ENCODE peak calls at places on chromosomes 6 and 20, in nine cellular contexts. One of them, this sample, is unnamed. For H3K36me3, the result is how much of the 10 kb centered on the place peaks cover.

GRCh38 chr20:51412333-51412761 is 130.2 kb downstream of the NFATC2 start:
- DNase-seq in upper lobe of left lung: no peak
- DNase-seq in transverse colon: no peak
- DNase-seq in lung: no peak
- DNase-seq in GM23248: peak
- DNase-seq in mammary epithelial cell: peak
- DNase-seq in small intestine: no peak
- DNase-seq in adrenal gland: no peak
- DNase-seq in heart right ventricle: peak
- DNase-seq in this sample: no peak

GRCh38 chr6:10595731-10596664 is 74.8 kb downstream of the GCNT2 start:
- DNase-seq in upper lobe of left lung: no peak
- DNase-seq in transverse colon: no peak
- DNase-seq in lung: no peak
- DNase-seq in GM23248: no peak
- DNase-seq in mammary epithelial cell: no peak
- DNase-seq in small intestine: no peak
- DNase-seq in adrenal gland: no peak
- DNase-seq in heart right ventricle: no peak
- DNase-seq in this sample: peak

GRCh38 chr6:31158863-31159855 is 770 bp downstream of the TCF19 start:
- DNase-seq in upper lobe of left lung: no peak
- DNase-seq in transverse colon: no peak
- DNase-seq in lung: no peak
- DNase-seq in GM23248: peak
- DNase-seq in mammary epithelial cell: peak
- DNase-seq in small intestine: no peak
- DNase-seq in adrenal gland: no peak
- DNase-seq in heart right ventricle: no peak
- DNase-seq in this sample: peak

GRCh38 chr6:40585661-40586269 is 1.4 kb downstream of the LRFN2 start:
- DNase-seq in upper lobe of left lung: no peak
- DNase-seq in transverse colon: no peak
- DNase-seq in lung: no peak
- DNase-seq in GM23248: no peak
- DNase-seq in mammary epithelial cell: no peak
- DNase-seq in small intestine: no peak
- DNase-seq in adrenal gland: no peak
- DNase-seq in heart right ventricle: no peak
- DNase-seq in this sample: no peak

GRCh38 chr6:16334671-16335070 is 96.3 kb downstream of the GMPR start:
- DNase-seq in upper lobe of left lung: peak
- DNase-seq in transverse colon: peak
- DNase-seq in lung: peak
- DNase-seq in GM23248: peak
- DNase-seq in mammary epithelial cell: peak
- DNase-seq in small intestine: no peak
- DNase-seq in adrenal gland: peak
- DNase-seq in heart right ventricle: no peak
- DNase-seq in this sample: peak

GRCh38 chr20:45894797-45895196 is 3.7 kb downstream of the CTSA start:
- DNase-seq in upper lobe of left lung: no peak
- DNase-seq in transverse colon: no peak
- DNase-seq in lung: no peak
- DNase-seq in GM23248: no peak
- DNase-seq in mammary epithelial cell: no peak
- DNase-seq in small intestine: no peak
- DNase-seq in adrenal gland: no peak
- DNase-seq in heart right ventricle: no peak
- DNase-seq in this sample: no peak

GRCh38 chr6:15359335-15359862 is 113.5 kb downstream of the JARID2 start:
- DNase-seq in upper lobe of left lung: no peak
- DNase-seq in transverse colon: no peak
- DNase-seq in lung: no peak
- DNase-seq in GM23248: peak
- DNase-seq in mammary epithelial cell: no peak
- DNase-seq in small intestine: no peak
- DNase-seq in adrenal gland: no peak
- DNase-seq in heart right ventricle: no peak
- DNase-seq in this sample: no peak

GRCh38 chr6:79984261-79984660 is 20.2 kb upstream of the TTK start:
- DNase-seq in upper lobe of left lung: no peak
- DNase-seq in transverse colon: peak
- DNase-seq in lung: no peak
- DNase-seq in GM23248: peak
- DNase-seq in mammary epithelial cell: peak
- DNase-seq in small intestine: no peak
- DNase-seq in adrenal gland: no peak
- DNase-seq in heart right ventricle: no peak
- DNase-seq in this sample: peak

GRCh38 chr6:105136433-105137350 is 43.1 kb downstream of the POPDC3 start:
- DNase-seq in upper lobe of left lung: peak
- DNase-seq in transverse colon: peak
- DNase-seq in lung: peak
- DNase-seq in GM23248: peak
- DNase-seq in mammary epithelial cell: peak
- DNase-seq in small intestine: peak
- DNase-seq in adrenal gland: peak
- DNase-seq in heart right ventricle: peak
- DNase-seq in this sample: no peak

GRCh38 chr20:37295595-37295994 is 6.1 kb downstream of the MANBAL start:
- DNase-seq in upper lobe of left lung: no peak
- DNase-seq in transverse colon: no peak
- DNase-seq in lung: no peak
- DNase-seq in GM23248: no peak
- DNase-seq in mammary epithelial cell: peak
- DNase-seq in small intestine: peak
- DNase-seq in adrenal gland: no peak
- DNase-seq in heart right ventricle: no peak
- DNase-seq in this sample: peak

GRCh38 chr20:2585811-2586210 is 49.4 kb downstream of the TMC2 start:
- DNase-seq in upper lobe of left lung: no peak
- DNase-seq in transverse colon: no peak
- DNase-seq in lung: no peak
- DNase-seq in GM23248: peak
- DNase-seq in mammary epithelial cell: peak
- DNase-seq in small intestine: no peak
- DNase-seq in adrenal gland: no peak
- DNase-seq in heart right ventricle: no peak
- DNase-seq in this sample: peak

GRCh38 chr6:83853178-83853967 is at the start of gene RIPPLY2:
- DNase-seq in upper lobe of left lung: no peak
- DNase-seq in transverse colon: peak
- DNase-seq in lung: no peak
- DNase-seq in GM23248: peak
- DNase-seq in mammary epithelial cell: peak
- DNase-seq in small intestine: no peak
- DNase-seq in adrenal gland: peak
- DNase-seq in heart right ventricle: peak
- DNase-seq in this sample: no peak
- H3K4me3 ChIP-seq in upper lobe of left lung: peak
- H3K4me3 ChIP-seq in transverse colon: peak
- H3K4me3 ChIP-seq in lung: peak
- H3K4me3 ChIP-seq in GM23248: peak
- H3K4me3 ChIP-seq in mammary epithelial cell: peak
- H3K4me3 ChIP-seq in small intestine: peak
- H3K4me3 ChIP-seq in adrenal gland: peak
- H3K4me3 ChIP-seq in heart right ventricle: peak
- H3K4me3 ChIP-seq in this sample: peak

GRCh38 chr20:24702501-24703283 is 233.3 kb downstream of the SYNDIG1 start:
- DNase-seq in upper lobe of left lung: no peak
- DNase-seq in transverse colon: no peak
- DNase-seq in lung: peak
- DNase-seq in GM23248: no peak
- DNase-seq in mammary epithelial cell: no peak
- DNase-seq in small intestine: no peak
- DNase-seq in adrenal gland: no peak
- DNase-seq in heart right ventricle: no peak
- DNase-seq in this sample: no peak

GRCh38 chr20:24703284-24703610 is 233.8 kb downstream of the SYNDIG1 start:
- DNase-seq in upper lobe of left lung: no peak
- DNase-seq in transverse colon: no peak
- DNase-seq in lung: no peak
- DNase-seq in GM23248: no peak
- DNase-seq in mammary epithelial cell: no peak
- DNase-seq in small intestine: no peak
- DNase-seq in adrenal gland: no peak
- DNase-seq in heart right ventricle: no peak
- DNase-seq in this sample: no peak

GRCh38 chr20:24701668-24702067 is 232.2 kb downstream of the SYNDIG1 start:
- DNase-seq in upper lobe of left lung: no peak
- DNase-seq in transverse colon: no peak
- DNase-seq in lung: no peak
- DNase-seq in GM23248: no peak
- DNase-seq in mammary epithelial cell: no peak
- DNase-seq in small intestine: no peak
- DNase-seq in adrenal gland: no peak
- DNase-seq in heart right ventricle: no peak
- DNase-seq in this sample: no peak

GRCh38 chr20:24705486-24705885 is 236.1 kb downstream of the SYNDIG1 start:
- DNase-seq in upper lobe of left lung: no peak
- DNase-seq in transverse colon: no peak
- DNase-seq in lung: no peak
- DNase-seq in GM23248: peak
- DNase-seq in mammary epithelial cell: no peak
- DNase-seq in small intestine: no peak
- DNase-seq in adrenal gland: no peak
- DNase-seq in heart right ventricle: no peak
- DNase-seq in this sample: no peak

DNA sequence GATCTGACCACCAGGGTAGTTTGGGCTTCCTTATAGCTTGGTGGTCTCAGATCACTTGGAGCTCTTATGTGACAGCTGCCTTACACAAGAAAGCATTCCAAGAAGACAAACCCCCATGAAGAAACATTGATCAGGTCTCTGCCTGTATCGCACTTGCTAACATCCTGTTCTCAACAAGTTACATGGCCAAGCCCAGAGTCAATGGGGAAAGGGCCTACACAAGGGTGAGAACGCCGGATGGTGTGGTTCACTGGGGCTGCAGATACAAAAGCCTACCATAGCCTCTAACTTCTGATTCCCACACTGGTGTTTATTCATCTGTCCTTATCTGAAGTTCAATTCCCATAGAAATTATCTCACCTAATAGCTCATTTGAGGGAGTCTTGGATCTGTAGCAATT is 235.5 kb downstream of the SYNDIG1 start:
- DNase-seq in upper lobe of left lung: no peak
- DNase-seq in transverse colon: no peak
- DNase-seq in lung: peak
- DNase-seq in GM23248: no peak
- DNase-seq in mammary epithelial cell: no peak
- DNase-seq in small intestine: no peak
- DNase-seq in adrenal gland: no peak
- DNase-seq in heart right ventricle: no peak
- DNase-seq in this sample: no peak
- H3K36me3 ChIP-seq in upper lobe of left lung: under half
- H3K36me3 ChIP-seq in transverse colon: under half
- H3K36me3 ChIP-seq in lung: under half
- H3K36me3 ChIP-seq in GM23248: under half
- H3K36me3 ChIP-seq in mammary epithelial cell: under half
- H3K36me3 ChIP-seq in small intestine: under half
- H3K36me3 ChIP-seq in adrenal gland: under half
- H3K36me3 ChIP-seq in heart right ventricle: under half
- H3K36me3 ChIP-seq in this sample: under half

DNA sequence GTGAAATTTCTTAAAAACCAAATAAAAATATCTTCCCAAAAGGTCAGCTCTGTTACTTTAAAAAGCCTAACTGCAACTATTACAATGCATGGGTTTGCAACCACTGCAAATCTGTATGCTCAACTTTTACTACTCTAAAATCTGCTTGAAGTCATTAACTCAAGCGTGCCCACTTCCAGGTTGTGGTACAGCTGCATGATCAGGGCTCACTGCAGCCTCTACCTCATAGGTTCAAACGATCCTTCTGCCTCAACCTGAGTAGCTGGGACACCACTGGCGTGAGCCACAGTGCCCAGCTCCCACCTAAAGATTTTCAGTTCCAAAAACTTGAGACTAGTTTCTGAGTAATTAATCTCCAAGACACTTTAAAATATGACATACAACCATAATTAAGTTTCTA is 8.2 kb downstream of the DIDO1 start:
- DNase-seq in upper lobe of left lung: no peak
- DNase-seq in transverse colon: no peak
- DNase-seq in lung: no peak
- DNase-seq in GM23248: no peak
- DNase-seq in mammary epithelial cell: no peak
- DNase-seq in small intestine: no peak
- DNase-seq in adrenal gland: no peak
- DNase-seq in heart right ventricle: no peak
- DNase-seq in this sample: no peak
- H3K4me3 ChIP-seq in upper lobe of left lung: no peak
- H3K4me3 ChIP-seq in transverse colon: no peak
- H3K4me3 ChIP-seq in lung: no peak
- H3K4me3 ChIP-seq in GM23248: no peak
- H3K4me3 ChIP-seq in mammary epithelial cell: no peak
- H3K4me3 ChIP-seq in small intestine: no peak
- H3K4me3 ChIP-seq in adrenal gland: no peak
- H3K4me3 ChIP-seq in heart right ventricle: no peak
- H3K4me3 ChIP-seq in this sample: no peak

DNA sequence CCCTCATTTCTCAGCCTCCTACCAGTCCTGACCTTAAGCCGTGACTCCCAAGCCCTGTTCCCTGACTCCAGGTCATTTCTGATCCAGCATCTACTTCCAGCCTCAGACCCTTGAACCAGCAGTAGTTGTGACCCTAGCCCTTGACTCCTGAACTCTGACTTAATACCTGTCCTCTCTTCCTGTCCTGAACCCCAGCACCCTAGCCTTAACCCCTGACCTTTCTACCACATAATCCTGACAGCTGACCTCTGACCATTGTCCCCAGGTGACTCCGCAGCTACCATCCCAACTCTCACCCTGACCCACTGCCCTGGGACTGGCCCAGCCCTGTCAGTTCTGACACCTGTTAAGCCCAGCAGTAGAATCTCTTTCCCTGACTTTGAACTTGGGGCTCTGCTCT is 42.1 kb downstream of the MYH7B start:
- DNase-seq in upper lobe of left lung: no peak
- DNase-seq in transverse colon: no peak
- DNase-seq in lung: no peak
- DNase-seq in GM23248: no peak
- DNase-seq in mammary epithelial cell: no peak
- DNase-seq in small intestine: no peak
- DNase-seq in adrenal gland: no peak
- DNase-seq in heart right ventricle: no peak
- DNase-seq in this sample: no peak
- H3K36me3 ChIP-seq in upper lobe of left lung: half or more
- H3K36me3 ChIP-seq in transverse colon: under half
- H3K36me3 ChIP-seq in lung: under half
- H3K36me3 ChIP-seq in GM23248: under half
- H3K36me3 ChIP-seq in mammary epithelial cell: under half
- H3K36me3 ChIP-seq in small intestine: under half
- H3K36me3 ChIP-seq in adrenal gland: half or more
- H3K36me3 ChIP-seq in heart right ventricle: under half
- H3K36me3 ChIP-seq in this sample: under half

GRCh38 chr6:1240766-1241165 is 71.1 kb upstream of the FOXQ1 start:
- DNase-seq in upper lobe of left lung: no peak
- DNase-seq in transverse colon: no peak
- DNase-seq in lung: no peak
- DNase-seq in GM23248: peak
- DNase-seq in mammary epithelial cell: peak
- DNase-seq in small intestine: no peak
- DNase-seq in adrenal gland: no peak
- DNase-seq in heart right ventricle: no peak
- DNase-seq in this sample: peak
- H3K4me3 ChIP-seq in upper lobe of left lung: no peak
- H3K4me3 ChIP-seq in transverse colon: no peak
- H3K4me3 ChIP-seq in lung: no peak
- H3K4me3 ChIP-seq in GM23248: no peak
- H3K4me3 ChIP-seq in mammary epithelial cell: no peak
- H3K4me3 ChIP-seq in small intestine: no peak
- H3K4me3 ChIP-seq in adrenal gland: no peak
- H3K4me3 ChIP-seq in heart right ventricle: no peak
- H3K4me3 ChIP-seq in this sample: no peak

This sample was measured in bronchial epithelial cell.